ENCODE peak calls at places on chromosomes 6 and 20, in ten cellular contexts. R is HEK293T, X is NAMALWA, T is lower lobe of right lung, N is iPS-NIHi11, C is natural killer cell, I is neuronal stem cell, O is NCI-H748 treated with DMSO at 0.1 percent for 48 hours, H is activated gamma-delta T cell treated with Interleukin-2 at 50 U/mL for 16 hours, M is dermis microvascular lymphatic vessel endothelial cell. D is an unnamed sample.

GRCh38 chr6:16523550-16524379 is 237.5 kb downstream of the ATXN1 start:
- DNase-seq in C (no peak), I (no peak), H (no peak), R (no peak), X (no peak), T (no peak), N (no peak), M (peak; percentile 73), O (no peak), D (no peak)

GRCh38 chr6:7953753-7954152 is 43.2 kb upstream of the TXNDC5 start:
- DNase-seq in T (no peak), X (no peak), N (no peak), C (no peak), H (no peak), R (no peak), M (peak; percentile 67), I (no peak), O (no peak), D (no peak)

GRCh38 chr20:51759769-51760510 is 8.2 kb downstream of the ATP9A start:
- DNase-seq in X (no peak), H (no peak), I (no peak), M (no peak), T (no peak), R (no peak), C (no peak), O (no peak), N (no peak), D (no peak)

GRCh38 chr6:21595265-21595950 is 1.9 kb downstream of the SOX4 start:
- DNase-seq in X (peak; percentile 33), R (peak; percentile 16), T (peak; percentile 66), M (peak; percentile 23), I (no peak), N (peak; percentile 48), C (peak; percentile 26), H (peak; percentile 23), O (no peak), D (peak; percentile 54)

GRCh38 chr6:110183292-110183691 is 3.1 kb downstream of the CDC40 start:
- DNase-seq in C (no peak), O (no peak), N (no peak), H (no peak), X (no peak), R (no peak), T (no peak), I (no peak), M (no peak), D (no peak)

GRCh38 chr20:221258-221830 is 5.7 kb upstream of the DEFB129 start:
- DNase-seq in H (no peak), O (no peak), R (no peak), T (no peak), I (no peak), C (no peak), M (no peak), X (no peak), N (no peak), D (no peak)

GRCh38 chr6:111817451-111818146 is 55.7 kb downstream of the FYN start:
- DNase-seq in X (no peak), C (no peak), M (peak; percentile 42), N (no peak), O (no peak), T (no peak), H (no peak), I (no peak), R (no peak), D (no peak)

GRCh38 chr20:20814685-20815084 is 102.2 kb upstream of the RALGAPA2 start:
- DNase-seq in X (no peak), T (no peak), H (no peak), I (no peak), N (peak; percentile 52), O (no peak), R (no peak), M (no peak), C (no peak), D (no peak)

GRCh38 chr6:166443166-166443565 is 60.4 kb upstream of the MPC1 start:
- DNase-seq in X (peak; percentile 45), O (no peak), M (no peak), T (no peak), C (no peak), N (no peak), H (no peak), R (no peak), I (no peak), D (no peak)

GRCh38 chr6:91097316-91097878 is 510.5 kb upstream of the MAP3K7 start:
- DNase-seq in I (no peak), M (no peak), H (no peak), C (no peak), R (no peak), N (no peak), O (no peak), T (no peak), X (no peak), D (peak; percentile 71)

GRCh38 chr20:34980543-34981213 is 25.0 kb downstream of the MYH7B start:
- DNase-seq in M (peak; percentile 41), I (no peak), T (no peak), R (no peak), C (no peak), X (no peak), H (no peak), O (no peak), N (no peak), D (peak; percentile 72)

GRCh38 chr20:24616258-24617079 is 147.0 kb downstream of the SYNDIG1 start:
- DNase-seq in M (no peak), X (no peak), I (no peak), C (no peak), N (no peak), H (no peak), R (no peak), T (no peak), O (no peak), D (no peak)

GRCh38 chr20:8155848-8156602 is 24.0 kb downstream of the PLCB1 start:
- DNase-seq in C (no peak), H (no peak), N (no peak), M (peak; percentile 46), T (no peak), X (no peak), I (no peak), R (no peak), O (peak; percentile 81), D (no peak)

GRCh38 chr20:15673206-15673605 is 900.0 kb downstream of the KIF16B start:
- DNase-seq in T (no peak), R (no peak), O (no peak), I (no peak), X (no peak), N (no peak), C (no peak), H (no peak), M (peak; percentile 30), D (no peak)

GRCh38 chr6:43070028-43070632 is 6.0 kb upstream of the PTK7 start:
- DNase-seq in M (peak; percentile 60), T (no peak), O (peak; percentile 17), H (no peak), R (peak; percentile 67), N (peak; percentile 77), X (peak; percentile 79), I (no peak), C (no peak), D (no peak)

GRCh38 chr20:32580970-32581838 is 3.9 kb downstream of the NOL4L start:
- DNase-seq in X (peak; percentile 27), C (no peak), H (peak; percentile 20), I (no peak), R (no peak), N (no peak), T (no peak), O (no peak), M (no peak), D (no peak)

GRCh38 chr6:106643061-106643460 is 13.7 kb downstream of the QRSL1 start:
- DNase-seq in H (no peak), C (no peak), X (no peak), R (no peak), O (no peak), N (no peak), I (no peak), T (no peak), M (no peak), D (no peak)

GRCh38 chr6:33215281-33215680 is 7.0 kb downstream of the RING1 start:
- DNase-seq in C (no peak), I (no peak), H (no peak), T (no peak), M (no peak), X (no peak), N (no peak), O (no peak), R (no peak), D (no peak)

GRCh38 chr6:11586117-11586516 is 48.6 kb downstream of the TMEM170B start:
- DNase-seq in C (no peak), X (no peak), I (no peak), R (no peak), N (no peak), O (no peak), T (no peak), H (no peak), M (no peak), D (no peak)

GRCh38 chr6:100138346-100139022 is 144.5 kb upstream of the MCHR2 start:
- DNase-seq in O (peak; percentile 60), I (no peak), R (no peak), M (no peak), N (no peak), X (no peak), H (no peak), T (no peak), C (no peak), D (no peak)

GRCh38 chr6:8335371-8335770 is 100.0 kb downstream of the SLC35B3 start:
- DNase-seq in N (no peak), C (no peak), M (no peak), T (no peak), O (no peak), I (no peak), R (no peak), H (no peak), X (no peak), D (no peak)

GRCh38 chr6:91106083-91106482 is 519.2 kb upstream of the MAP3K7 start:
- DNase-seq in H (no peak), R (no peak), I (no peak), M (no peak), N (no peak), T (no peak), C (no peak), O (no peak), X (no peak), D (no peak)

GRCh38 chr6:55668625-55669024 is 89.6 kb upstream of the HMGCLL1 start:
- DNase-seq in N (no peak), O (no peak), R (no peak), M (no peak), T (no peak), C (no peak), I (no peak), H (no peak), X (no peak), D (no peak)

GRCh38 chr6:56510984-56511531 is 131.6 kb downstream of the DST start:
- DNase-seq in O (peak; percentile 81), H (no peak), X (no peak), I (no peak), N (no peak), R (no peak), M (no peak), C (no peak), T (no peak), D (no peak)

GRCh38 chr6:36605560-36606391 is 11.6 kb downstream of the SRSF3 start:
- DNase-seq in R (no peak), H (no peak), C (no peak), O (no peak), T (no peak), N (no peak), X (peak; percentile 58), I (no peak), M (no peak), D (no peak)

GRCh38 chr6:157107915-157108651 is 215.2 kb downstream of the TMEM242 start:
- DNase-seq in X (no peak), I (no peak), H (no peak), R (peak; percentile 62), M (peak; percentile 77), O (no peak), N (no peak), C (no peak), T (no peak), D (no peak)

GRCh38 chr6:113293106-113293505 is 564.0 kb upstream of the MARCKS start:
- DNase-seq in R (no peak), I (no peak), N (no peak), X (no peak), T (no peak), H (no peak), C (no peak), O (no peak), M (no peak), D (no peak)

GRCh38 chr6:159174263-159174974 is 5.2 kb downstream of the FNDC1 start:
- DNase-seq in O (peak; percentile 46), I (peak; percentile 71), N (peak; percentile 79), T (peak; percentile 84), M (peak; percentile 65), C (peak; percentile 56), X (peak; percentile 84), H (peak; percentile 50), R (peak; percentile 85), D (peak; percentile 84)

D was measured in Right ventricle myocardium superior.